ENCODE peak calls at places on chromosomes 12 and 14, in six cellular contexts. H is caudate nucleus; N is body of pancreas; J is sigmoid colon; V is suprapubic skin; R is CD4-positive, alpha-beta memory T cell. K is an unnamed sample.

GRCh38 chr12:104691661-104692334 is 235.1 kb downstream of the CHST11 start:
- DNase-seq in H (no peak), N (no peak), J (no peak), V (peak; percentile 46), R (no peak), K (no peak)

GRCh38 chr14:60276347-60276746 is 27.3 kb downstream of the PPM1A start:
- DNase-seq in H (no peak), N (no peak), J (no peak), V (no peak), R (no peak), K (no peak)

GRCh38 chr12:104050436-104050835 is 449 bp upstream of the GLT8D2 start:
- DNase-seq in H (no peak), N (no peak), J (no peak), V (no peak), R (no peak), K (no peak)

GRCh38 chr12:49967042-49967776 is 5.5 kb downstream of the AQP5 start:
- DNase-seq in H (peak; percentile 88), N (peak; percentile 92), J (peak; percentile 96), V (peak; percentile 92), R (peak; percentile 93), K (peak; percentile 94)

GRCh38 chr14:23063601-23064000 is 6.3 kb upstream of the CDH24 start:
- DNase-seq in H (no peak), N (no peak), J (no peak), V (no peak), R (no peak), K (no peak)

GRCh38 chr14:77459072-77459723 is 1.3 kb downstream of the AHSA1 start:
- DNase-seq in H (peak; percentile 14), N (peak; percentile 47), J (no peak), V (no peak), R (peak; percentile 53), K (no peak)

GRCh38 chr12:29191267-29191889 is 42.3 kb downstream of the FAR2 start:
- DNase-seq in H (no peak), N (no peak), J (no peak), V (no peak), R (no peak), K (no peak)

GRCh38 chr12:52631264-52631663 is 12.9 kb upstream of the KRT73 start:
- DNase-seq in H (no peak), N (no peak), J (no peak), V (no peak), R (no peak), K (no peak)

GRCh38 chr12:108861878-108862587 is 4.7 kb upstream of the SSH1 start:
- DNase-seq in H (no peak), N (no peak), J (no peak), V (no peak), R (no peak), K (peak; percentile 74)

GRCh38 chr14:29709490-29709889 is 218.2 kb downstream of the PRKD1 start:
- DNase-seq in H (no peak), N (no peak), J (no peak), V (no peak), R (no peak), K (no peak)

GRCh38 chr12:89346741-89347324 is 5.5 kb downstream of the DUSP6 start:
- DNase-seq in H (no peak), N (no peak), J (peak; percentile 75), V (no peak), R (no peak), K (no peak)

GRCh38 chr12:122327494-122328385 is 61.4 kb upstream of the VPS33A start:
- DNase-seq in H (no peak), N (no peak), J (no peak), V (no peak), R (no peak), K (no peak)

GRCh38 chr12:49061157-49061650 is 610 bp upstream of the KMT2D start:
- DNase-seq in H (no peak), N (no peak), J (no peak), V (no peak), R (peak; percentile 9), K (no peak)

GRCh38 chr14:90388437-90388836 is 8.4 kb upstream of the CALM1 start:
- DNase-seq in H (no peak), N (peak; percentile 61), J (no peak), V (no peak), R (no peak), K (no peak)

GRCh38 chr14:68977137-68977740 is 1.9 kb downstream of the ACTN1 start:
- DNase-seq in H (no peak), N (no peak), J (no peak), V (no peak), R (no peak), K (no peak)

GRCh38 chr12:23767834-23768233 is 181.6 kb downstream of the SOX5 start:
- DNase-seq in H (no peak), N (no peak), J (no peak), V (no peak), R (no peak), K (no peak)

GRCh38 chr12:69252033-69252432 is 12.7 kb downstream of the CPSF6 start:
- DNase-seq in H (no peak), N (no peak), J (no peak), V (no peak), R (no peak), K (no peak)

GRCh38 chr14:76924363-76925151 is 98.3 kb downstream of the LRRC74A start:
- DNase-seq in H (peak; percentile 61), N (no peak), J (no peak), V (no peak), R (peak; percentile 40), K (no peak)

GRCh38 chr12:69388371-69388770 is 28.8 kb downstream of the YEATS4 start:
- DNase-seq in H (no peak), N (no peak), J (no peak), V (no peak), R (no peak), K (no peak)

GRCh38 chr12:121581681-121582439 is 1.0 kb upstream of the KDM2B start:
- DNase-seq in H (peak; percentile 8), N (peak; percentile 25), J (no peak), V (no peak), R (peak; percentile 22), K (no peak)

GRCh38 chr14:65945333-65945732 is 532.8 kb downstream of the FUT8 start:
- DNase-seq in H (no peak), N (no peak), J (no peak), V (no peak), R (no peak), K (no peak)

GRCh38 chr12:47087088-47087688 is 7.4 kb upstream of the AMIGO2 start:
- DNase-seq in H (no peak), N (no peak), J (no peak), V (no peak), R (no peak), K (no peak)

GRCh38 chr14:90774316-90774715 is 41.9 kb downstream of the TTC7B start:
- DNase-seq in H (no peak), N (no peak), J (no peak), V (no peak), R (no peak), K (no peak)

GRCh38 chr12:23722655-23723054 is 226.8 kb downstream of the SOX5 start:
- DNase-seq in H (no peak), N (no peak), J (no peak), V (no peak), R (no peak), K (no peak)

GRCh38 chr12:98492580-98493140 is 22.7 kb upstream of the TMPO start:
- DNase-seq in H (no peak), N (no peak), J (no peak), V (no peak), R (no peak), K (no peak)

GRCh38 chr12:98485792-98486347 is 29.5 kb upstream of the TMPO start:
- DNase-seq in H (no peak), N (no peak), J (no peak), V (no peak), R (no peak), K (no peak)

GRCh38 chr12:98490491-98491453 is 24.6 kb upstream of the TMPO start:
- DNase-seq in H (peak; percentile 49), N (peak; percentile 92), J (peak; percentile 91), V (peak; percentile 90), R (peak; percentile 82), K (peak; percentile 86)
- H3K27ac ChIP-seq in H (peak overlapping the region; percentile 77), N (peak overlapping the region; percentile 79), J (peak overlapping the region; percentile 67), V (no peak overlapping the region), R (no peak overlapping the region), K (peak overlapping the region; percentile 68)

GRCh38 chr14:64674829-64675228 is 29.4 kb upstream of the PLEKHG3 start:
- DNase-seq in H (no peak), N (no peak), J (no peak), V (no peak), R (no peak), K (no peak)
- H3K27ac ChIP-seq in H (no peak overlapping the region), N (no peak overlapping the region), J (no peak overlapping the region), V (no peak overlapping the region), R (no peak overlapping the region), K (no peak overlapping the region)

DNA sequence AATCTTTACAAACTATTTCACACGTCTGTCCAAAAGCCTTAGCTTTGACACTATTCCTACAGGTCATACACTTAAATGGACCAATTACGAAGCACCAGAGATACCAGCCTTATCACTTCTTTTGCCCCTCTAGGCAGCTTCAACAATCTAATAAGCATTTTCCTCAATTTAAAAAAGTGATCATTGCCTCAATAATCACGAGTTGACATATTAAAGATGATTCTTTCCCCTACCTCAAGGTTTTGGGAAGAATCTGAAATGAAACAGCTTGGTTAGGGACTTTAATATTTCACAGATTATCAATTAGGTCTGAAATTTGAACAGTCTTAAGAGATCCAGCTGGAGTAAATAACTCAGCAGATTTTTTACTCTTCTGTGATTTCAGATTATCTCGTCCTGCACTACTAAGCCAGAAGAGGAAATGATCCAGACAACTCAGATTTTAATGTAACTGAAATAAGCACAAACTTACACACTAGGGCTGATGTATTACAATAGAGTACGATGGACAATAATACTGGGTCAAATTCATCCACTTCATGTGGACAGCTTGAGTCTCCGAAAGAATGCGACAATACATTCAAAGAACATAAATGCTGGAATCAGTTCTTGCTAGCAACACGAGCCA is 15.9 kb downstream of the UBE2N start:
- DNase-seq in H (no peak), N (no peak), J (no peak), V (no peak), R (no peak), K (no peak)
- H3K27ac ChIP-seq in H (no peak overlapping the region), N (no peak overlapping the region), J (no peak overlapping the region), V (no peak overlapping the region), R (no peak overlapping the region), K (no peak overlapping the region)

GRCh38 chr14:99596071-99596627 is 7.9 kb downstream of the CCDC85C start:
- DNase-seq in H (no peak), N (peak; percentile 64), J (peak; percentile 82), V (no peak), R (no peak), K (peak; percentile 73)

GRCh38 chr14:99593971-99594841 is 9.8 kb downstream of the CCDC85C start:
- DNase-seq in H (no peak), N (no peak), J (no peak), V (no peak), R (no peak), K (no peak)

GRCh38 chr14:99595524-99595923 is 8.5 kb downstream of the CCDC85C start:
- DNase-seq in H (no peak), N (no peak), J (no peak), V (no peak), R (no peak), K (no peak)

GRCh38 chr14:99596772-99597171 is 7.2 kb downstream of the CCDC85C start:
- DNase-seq in H (no peak), N (no peak), J (no peak), V (no peak), R (no peak), K (no peak)

DNA sequence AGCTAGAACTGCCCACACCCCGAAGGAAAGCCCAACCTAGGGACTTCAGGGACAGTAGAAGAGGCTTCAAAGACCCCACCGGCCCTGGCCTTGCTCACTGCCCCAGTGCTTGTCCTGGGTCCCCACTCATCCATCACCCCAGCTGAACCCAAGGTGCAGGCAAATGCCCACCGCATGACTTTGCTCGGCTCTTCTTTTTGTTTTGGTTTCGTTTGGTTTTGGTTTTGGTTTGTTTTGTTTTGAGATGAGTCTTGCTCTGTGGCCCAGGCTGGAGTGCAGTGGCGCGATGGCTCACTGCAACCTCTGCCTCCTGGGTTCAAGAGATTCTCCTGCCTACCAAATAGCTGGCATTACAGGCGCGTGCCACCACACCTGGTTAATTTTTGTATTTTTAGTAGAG is 9.0 kb downstream of the CCDC85C start:
- DNase-seq in H (no peak), N (no peak), J (no peak), V (no peak), R (peak; percentile 32), K (no peak)
- H3K27ac ChIP-seq in H (no peak overlapping the region), N (no peak overlapping the region), J (peak overlapping the region; percentile 95), V (no peak overlapping the region), R (peak overlapping the region; percentile 10), K (peak overlapping the region; percentile 76)

K was measured in lower lobe of right lung.